ENCODE peak calls at places on chromosomes 12 and 14, in five cellular contexts. Q is dorsolateral prefrontal cortex, G is iris pigment epithelial cell, X is HEK293T, T is AG20443. J is an unnamed sample.

GRCh38 chr12:10190558-10191388 is 11.9 kb downstream of the TMEM52B start:
- DNase-seq in Q (peak; percentile 65), G (peak; percentile 80), T (peak; percentile 80), X (peak; percentile 74), J (no peak)

GRCh38 chr12:25845415-25845814 is 113.1 kb upstream of the RASSF8 start:
- DNase-seq in X (no peak), T (no peak), Q (no peak), G (no peak), J (no peak)

GRCh38 chr12:50102186-50102585 is 1.6 kb upstream of the GPD1 start:
- DNase-seq in G (no peak), T (no peak), X (no peak), Q (peak; percentile 62), J (no peak)

GRCh38 chr12:3553681-3554546 is 62.9 kb downstream of the PRMT8 start:
- DNase-seq in Q (no peak), G (peak; percentile 7), X (no peak), T (no peak), J (no peak)

GRCh38 chr14:105294142-105294597 is 6.6 kb downstream of the BRF1 start:
- DNase-seq in T (peak; percentile 44), G (no peak), Q (no peak), X (no peak), J (peak; percentile 44)

GRCh38 chr12:84174115-84174514 is 738.5 kb downstream of the SLC6A15 start:
- DNase-seq in Q (no peak), G (no peak), T (no peak), X (no peak), J (no peak)

GRCh38 chr12:117202033-117202432 is 11.8 kb upstream of the FBXO21 start:
- DNase-seq in Q (no peak), G (no peak), X (no peak), T (no peak), J (no peak)

GRCh38 chr12:103560604-103561101 is 26.4 kb upstream of the STAB2 start:
- DNase-seq in X (no peak), Q (no peak), G (peak; percentile 98), T (peak; percentile 93), J (no peak)

GRCh38 chr12:12655061-12655460 is 40.9 kb downstream of the GPR19 start:
- DNase-seq in T (no peak), G (peak; percentile 20), X (no peak), Q (no peak), J (no peak)

GRCh38 chr12:3629082-3629830 is 123.7 kb downstream of the CRACR2A start:
- DNase-seq in Q (no peak), T (no peak), G (no peak), X (no peak), J (no peak)

GRCh38 chr14:96100171-96101064 is 61.3 kb downstream of the C14orf132 start:
- DNase-seq in X (peak; percentile 79), G (peak; percentile 79), Q (peak; percentile 82), T (peak; percentile 85), J (peak; percentile 27)

GRCh38 chr12:123089631-123090353 is 61.1 kb downstream of the PITPNM2 start:
- DNase-seq in T (peak; percentile 93), G (peak; percentile 98), X (no peak), Q (no peak), J (peak; percentile 60)

GRCh38 chr12:53712059-53712643 is 15.1 kb downstream of the CALCOCO1 start:
- DNase-seq in T (no peak), Q (no peak), X (peak; percentile 21), G (no peak), J (no peak)

GRCh38 chr14:105283028-105283427 is 17.8 kb downstream of the BRF1 start:
- DNase-seq in G (no peak), X (no peak), Q (no peak), T (no peak), J (no peak)

GRCh38 chr14:98711453-98711852 is 560.5 kb downstream of the BCL11B start:
- DNase-seq in G (no peak), T (no peak), Q (no peak), X (no peak), J (no peak)

GRCh38 chr12:52598966-52599365 is 2.3 kb downstream of the KRT72 start:
- DNase-seq in X (no peak), G (no peak), Q (no peak), T (no peak), J (no peak)

GRCh38 chr12:26374934-26375333 is 179.6 kb downstream of the SSPN start:
- DNase-seq in G (peak; percentile 28), Q (no peak), T (no peak), X (no peak), J (no peak)

GRCh38 chr12:1668833-1669543 is 21.9 kb upstream of the ADIPOR2 start:
- DNase-seq in X (no peak), T (no peak), Q (no peak), G (no peak), J (no peak)

GRCh38 chr12:53462935-53463334 is 11.0 kb downstream of the PCBP2 start:
- DNase-seq in G (no peak), T (no peak), Q (no peak), X (no peak), J (no peak)